ENCODE peak calls at places on chromosomes 4 and X, in six cellular contexts. K is NCI-H1417; Z is NCI-H69; J is HT1080; Y is activated CD8-positive, alpha-beta memory T cell treated with anti-CD3 and anti-CD28 coated beads for 48 hours; G is CD14-positive monocyte. M is an unnamed sample.

GRCh38 chr4:85961887-85962286 is 398.0 kb downstream of the MAPK10 start:
- DNase-seq in K (no peak), Y (no peak), J (no peak), G (no peak), Z (no peak), M (no peak)

GRCh38 chr4:52038109-52038912 is at the start of gene SGCB:
- DNase-seq in J (peak), K (peak), Y (peak), Z (peak), G (no peak), M (peak)

GRCh38 chrX:103361798-103362197 is 5.5 kb downstream of the TCEAL9 start:
- DNase-seq in K (no peak), J (no peak), Z (no peak), Y (no peak), G (no peak), M (no peak)

GRCh38 chr4:39539026-39539690 is 11.9 kb upstream of the UGDH start:
- DNase-seq in J (no peak), Y (no peak), Z (peak), G (no peak), K (no peak), M (no peak)

GRCh38 chr4:190015538-190016368 is 11.3 kb downstream of the FRG2 start:
- DNase-seq in Z (no peak), J (no peak), G (no peak), Y (no peak), K (no peak), M (no peak)

GRCh38 chrX:43641691-43642090 is 14.4 kb upstream of the MAOA start:
- DNase-seq in J (no peak), G (no peak), Y (no peak), Z (no peak), K (no peak), M (no peak)

GRCh38 chr4:124803641-124804040 is 91.1 kb upstream of the ANKRD50 start:
- DNase-seq in Z (peak), G (no peak), J (peak), Y (no peak), K (no peak), M (no peak)

GRCh38 chr4:154119317-154119716 is 330.4 kb upstream of the SFRP2 start:
- DNase-seq in Y (no peak), G (no peak), K (no peak), J (no peak), Z (peak), M (no peak)

GRCh38 chrX:68503830-68504229 is 5.0 kb downstream of the YIPF6 start:
- DNase-seq in Z (no peak), J (peak), G (no peak), Y (no peak), K (no peak), M (no peak)

GRCh38 chr4:111854494-111855087 is 290.7 kb upstream of the FAM241A start:
- DNase-seq in K (peak), J (peak), Z (peak), Y (no peak), G (no peak), M (no peak)

GRCh38 chr4:108072300-108072699 is 82.6 kb downstream of the HADH start:
- DNase-seq in K (peak), G (no peak), Y (no peak), Z (peak), J (no peak), M (no peak)

GRCh38 chrX:53440631-53441517 is 6.7 kb upstream of the HSD17B10 start:
- DNase-seq in K (peak), G (peak), J (peak), Y (no peak), Z (peak), M (no peak)

GRCh38 chrX:11629593-11630211 is 36.0 kb downstream of the ARHGAP6 start:
- DNase-seq in Y (no peak), K (no peak), J (peak), Z (no peak), G (no peak), M (no peak)

GRCh38 chrX:63784902-63785692 is at the start of gene ARHGEF9:
- DNase-seq in G (no peak), Y (no peak), Z (no peak), K (peak), J (no peak), M (no peak)

GRCh38 chr4:71202703-71203102 is 136.1 kb upstream of the SLC4A4 start:
- DNase-seq in J (no peak), K (no peak), Y (no peak), Z (no peak), G (no peak), M (no peak)

GRCh38 chr4:104818579-104818978 is 323.9 kb upstream of the CXXC4 start:
- DNase-seq in Z (no peak), K (no peak), G (no peak), J (no peak), Y (no peak), M (no peak)

GRCh38 chr4:152114562-152114961 is 353.8 kb upstream of the GATB start:
- DNase-seq in J (no peak), G (no peak), K (no peak), Z (no peak), Y (no peak), M (no peak)

GRCh38 chr4:92101609-92102231 is 202.0 kb upstream of the GRID2 start:
- DNase-seq in J (peak), K (no peak), G (no peak), Y (no peak), Z (peak), M (no peak)

GRCh38 chr4:337932-338758 is 531 bp downstream of the ZNF141 start:
- DNase-seq in G (no peak), J (no peak), Y (peak), K (peak), Z (peak), M (peak)

GRCh38 chrX:40097492-40098263 is at the start of gene BCOR:
- DNase-seq in Y (peak), Z (peak), G (no peak), K (peak), J (peak), M (peak)

GRCh38 chr4:16692493-16692892 is 206.0 kb downstream of the LDB2 start:
- DNase-seq in G (no peak), J (no peak), K (no peak), Z (no peak), Y (no peak), M (no peak)

GRCh38 chr4:176883108-176883550 is 90.4 kb upstream of the VEGFC start:
- DNase-seq in Y (no peak), J (peak), Z (peak), K (no peak), G (no peak), M (no peak)

GRCh38 chrX:475926-476723 is 89.4 kb upstream of the PPP2R3B start:
- DNase-seq in J (peak), G (no peak), Z (no peak), K (no peak), Y (no peak), M (no peak)

GRCh38 chrX:41666251-41666650 is 22.5 kb upstream of the GPR34 start:
- DNase-seq in Y (no peak), G (no peak), J (no peak), Z (no peak), K (no peak), M (no peak)

GRCh38 chr4:168573870-168574269 is 77.0 kb downstream of the PALLD start:
- DNase-seq in K (no peak), Z (no peak), J (no peak), Y (no peak), G (no peak), M (no peak)

GRCh38 chr4:66331761-66332160 is 661.5 kb upstream of the EPHA5 start:
- DNase-seq in J (no peak), K (no peak), G (no peak), Y (no peak), Z (no peak), M (no peak)

GRCh38 chr4:76784237-76784636 is 113.7 kb downstream of the SOWAHB start:
- DNase-seq in G (no peak), Y (no peak), J (peak), K (no peak), Z (peak), M (no peak)

GRCh38 chr4:48249378-48249777 is 20.3 kb downstream of the TEC start:
- DNase-seq in Y (no peak), Z (no peak), G (no peak), K (no peak), J (no peak), M (no peak)

GRCh38 chr4:89539374-89539773 is 231.8 kb upstream of the GPRIN3 start:
- DNase-seq in K (no peak), Z (peak), Y (no peak), J (peak), G (no peak), M (no peak)

GRCh38 chr4:139873111-139873866 is 207.7 kb downstream of the MGST2 start:
- DNase-seq in J (peak), Z (peak), Y (no peak), G (peak), K (no peak), M (no peak)

GRCh38 chr4:37483610-37484009 is 202.6 kb downstream of the RELL1 start:
- DNase-seq in G (no peak), J (no peak), Y (no peak), Z (no peak), K (no peak), M (no peak)

M was measured in stimulated activated CD4-positive, alpha-beta T cell treated with anti-CD3 and anti-CD28 coated beads, Interleukin-12 subunit alpha, Interleukin-12 subunit beta, amount 100 ng/mL, for 48 hours.